ENCODE peak calls at places on chromosomes 5 and 9, in seven cellular contexts. H, J, L, Z, K, B and V are unnamed samples.

GRCh38 chr9:117276444-117276843 is 138.4 kb downstream of the ASTN2 start:
- DNase-seq in H (no peak), J (no peak), L (no peak), Z (no peak), K (no peak), B (no peak), V (no peak)

GRCh38 chr5:167626341-167627118 is 664.9 kb upstream of the WWC1 start:
- DNase-seq in H (no peak), J (no peak), L (peak), Z (no peak), K (no peak), B (no peak), V (no peak)

GRCh38 chr5:149647334-149647733 is 66.0 kb downstream of the ARHGEF37 start:
- DNase-seq in H (no peak), J (peak), L (no peak), Z (no peak), K (no peak), B (no peak), V (no peak)

GRCh38 chr5:71939452-71939932 is 167.8 kb upstream of the MAP1B start:
- DNase-seq in H (no peak), J (no peak), L (no peak), Z (no peak), K (no peak), B (no peak), V (no peak)

GRCh38 chr5:132226516-132227234 is 978 bp downstream of the P4HA2 start:
- DNase-seq in H (peak), J (peak), L (peak), Z (no peak), K (peak), B (peak), V (peak)

GRCh38 chr9:96513622-96514021 is 63.7 kb downstream of the HABP4 start:
- DNase-seq in H (no peak), J (no peak), L (peak), Z (no peak), K (no peak), B (no peak), V (no peak)

GRCh38 chr5:42720242-42720641 is 36.4 kb upstream of the CCDC152 start:
- DNase-seq in H (no peak), J (no peak), L (no peak), Z (peak), K (no peak), B (no peak), V (no peak)

GRCh38 chr5:176178789-176179188 is 59.4 kb upstream of the SIMC1 start:
- DNase-seq in H (no peak), J (peak), L (no peak), Z (peak), K (no peak), B (no peak), V (no peak)

GRCh38 chr9:13282998-13283397 is 3.5 kb upstream of the MPDZ start:
- DNase-seq in H (no peak), J (no peak), L (peak), Z (no peak), K (no peak), B (no peak), V (no peak)

GRCh38 chr9:8804618-8805017 is 1005.0 kb upstream of the DMAC1 start:
- DNase-seq in H (no peak), J (no peak), L (no peak), Z (no peak), K (no peak), B (no peak), V (no peak)

GRCh38 chr5:176157656-176158055 is 80.6 kb upstream of the SIMC1 start:
- DNase-seq in H (no peak), J (no peak), L (peak), Z (no peak), K (no peak), B (no peak), V (no peak)

GRCh38 chr5:140664353-140665119 is at the start of gene WDR55:
- DNase-seq in H (peak), J (peak), L (peak), Z (peak), K (peak), B (peak), V (peak)

GRCh38 chr5:71882826-71883744 is 164.0 kb downstream of the CARTPT start:
- DNase-seq in H (no peak), J (no peak), L (peak), Z (no peak), K (peak), B (no peak), V (peak)

GRCh38 chr5:173917788-173918786 is 29.9 kb downstream of the CPEB4 start:
- DNase-seq in H (peak), J (no peak), L (peak), Z (peak), K (peak), B (peak), V (peak)

GRCh38 chr5:150511641-150512367 is 3.9 kb downstream of the NDST1 start:
- DNase-seq in H (peak), J (peak), L (peak), Z (no peak), K (no peak), B (no peak), V (peak)

GRCh38 chr5:112800901-112801300 is 60.2 kb upstream of the SRP19 start:
- DNase-seq in H (no peak), J (no peak), L (no peak), Z (no peak), K (no peak), B (no peak), V (no peak)

GRCh38 chr5:16970260-16970659 is 34.2 kb upstream of the MYO10 start:
- DNase-seq in H (no peak), J (no peak), L (no peak), Z (no peak), K (no peak), B (no peak), V (no peak)

GRCh38 chr9:91572811-91573210 is 149.2 kb upstream of the NFIL3 start:
- DNase-seq in H (no peak), J (no peak), L (no peak), Z (no peak), K (no peak), B (no peak), V (no peak)

GRCh38 chr5:111551569-111552275 is 39.4 kb upstream of the STARD4 start:
- DNase-seq in H (no peak), J (no peak), L (no peak), Z (no peak), K (no peak), B (no peak), V (no peak)

GRCh38 chr9:84875193-84875592 is 205.7 kb downstream of the NTRK2 start:
- DNase-seq in H (no peak), J (no peak), L (no peak), Z (no peak), K (no peak), B (no peak), V (no peak)
- TF ChIP-seq POLR2A in H (no peak), J (no peak), L (no peak), Z (no peak), K (no peak), B (no peak), V (no peak)

GRCh38 chr5:55220433-55221185 is 6.5 kb downstream of the MCIDAS start:
- DNase-seq in H (peak), J (no peak), L (no peak), Z (no peak), K (no peak), B (peak), V (no peak)
- H3K4me3 ChIP-seq in H (peak), J (peak), L (peak), Z (no peak), K (peak), B (no peak), V (no peak)

GRCh38 chr5:2207416-2207950 is 324.8 kb upstream of the IRX4 start:
- DNase-seq in H (no peak), J (no peak), L (no peak), Z (no peak), K (no peak), B (no peak), V (no peak)

GRCh38 chr5:2207109-2207399 is 324.3 kb upstream of the IRX4 start:
- DNase-seq in H (no peak), J (no peak), L (no peak), Z (no peak), K (no peak), B (no peak), V (no peak)

GRCh38 chr5:2206244-2207108 is 323.8 kb upstream of the IRX4 start:
- DNase-seq in H (no peak), J (no peak), L (no peak), Z (no peak), K (no peak), B (no peak), V (no peak)

GRCh38 chr5:2205596-2205995 is 322.9 kb upstream of the IRX4 start:
- DNase-seq in H (no peak), J (no peak), L (no peak), Z (no peak), K (no peak), B (no peak), V (no peak)

DNA sequence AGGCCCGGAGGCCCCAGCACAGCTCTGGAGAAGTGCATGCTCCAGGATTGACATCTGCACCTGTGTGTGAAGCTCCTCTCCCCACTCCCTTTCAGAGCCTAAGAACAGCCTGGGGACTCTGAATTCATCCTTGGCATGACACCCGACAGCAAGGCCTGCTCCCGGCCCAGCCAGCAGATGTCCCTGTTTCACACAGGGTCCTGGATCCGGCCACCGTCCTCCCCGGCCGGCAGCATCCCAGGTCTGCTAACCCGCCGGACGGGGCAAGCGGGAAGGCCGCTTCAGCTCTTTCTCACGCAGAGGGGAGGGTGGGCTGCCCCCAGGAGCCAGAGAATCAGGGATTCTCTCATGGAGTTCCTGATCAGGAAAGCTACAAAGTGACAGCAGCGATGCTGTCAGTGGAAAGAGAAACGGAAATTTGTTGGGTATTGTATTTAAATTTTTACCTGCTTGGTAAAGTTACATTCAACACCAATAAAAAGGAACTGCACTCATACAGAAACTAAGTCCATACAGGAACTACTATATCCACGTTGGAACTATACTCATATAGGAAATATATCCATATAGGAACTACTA is 325.3 kb upstream of the IRX4 start:
- DNase-seq in H (no peak), J (no peak), L (no peak), Z (peak), K (no peak), B (peak), V (no peak)
- TF ChIP-seq CTCF in H (no peak), J (no peak), L (no peak), Z (peak), K (no peak), B (no peak), V (peak)

GRCh38 chr9:131654857-131655577 is 84.9 kb downstream of the RAPGEF1 start:
- DNase-seq in H (peak), J (peak), L (no peak), Z (no peak), K (no peak), B (peak), V (no peak)

GRCh38 chr9:131657031-131657377 is 82.9 kb downstream of the RAPGEF1 start:
- DNase-seq in H (peak), J (no peak), L (no peak), Z (peak), K (no peak), B (no peak), V (no peak)

GRCh38 chr9:131657456-131657855 is 82.4 kb downstream of the RAPGEF1 start:
- DNase-seq in H (no peak), J (no peak), L (no peak), Z (no peak), K (no peak), B (peak), V (no peak)

GRCh38 chr9:131657890-131658752 is 81.8 kb downstream of the RAPGEF1 start:
- DNase-seq in H (no peak), J (peak), L (peak), Z (peak), K (no peak), B (no peak), V (no peak)

DNA sequence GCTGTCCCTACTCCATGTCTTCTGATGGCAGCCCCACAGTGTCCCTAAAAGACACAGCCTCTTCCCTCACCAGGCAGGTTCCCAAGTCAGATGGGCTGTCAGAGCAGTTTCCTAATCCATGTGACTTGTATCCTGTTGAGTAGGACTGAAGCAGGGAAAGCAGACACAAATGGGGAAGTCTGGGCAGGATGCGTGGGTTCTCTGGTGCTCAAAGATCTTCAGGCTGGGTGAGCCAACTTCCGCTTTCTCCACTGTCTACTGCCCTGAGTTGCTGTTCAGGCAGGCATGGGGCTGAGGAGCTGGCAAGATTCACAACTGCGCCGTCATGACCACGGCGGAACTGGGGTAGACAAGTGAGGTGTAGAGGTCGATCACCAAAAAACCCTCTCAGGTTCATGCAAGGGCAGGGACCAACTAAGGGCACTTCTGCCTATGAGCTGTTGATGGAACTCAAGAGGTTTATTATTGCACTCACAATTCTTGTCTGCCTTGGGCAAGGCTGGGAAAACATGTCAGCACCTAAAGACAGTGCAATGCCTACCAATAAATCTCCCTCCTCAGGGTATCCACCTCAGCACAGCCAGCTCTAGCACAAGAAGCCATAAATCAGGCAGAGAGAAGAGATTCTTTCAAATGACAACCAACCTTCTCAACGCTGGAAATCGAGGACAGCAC is 83.4 kb downstream of the RAPGEF1 start:
- DNase-seq in H (peak), J (peak), L (no peak), Z (peak), K (peak), B (peak), V (peak)
- TF ChIP-seq POLR2A in H (no peak), J (no peak), L (no peak), Z (no peak), K (no peak), B (peak), V (no peak)